ENCODE peak calls at places on chromosomes 6 and 20, in four cellular contexts. Q is heart left ventricle; Z is CD4-positive, alpha-beta T cell; C is kidney epithelial cell. A is an unnamed sample.

GRCh38 chr20:40990542-40991120 is 38.0 kb upstream of the TOP1 start:
- DNase-seq in Z (peak; percentile 47), Q (peak; percentile 79), C (peak; percentile 51), A (peak; percentile 74)

GRCh38 chr6:131694832-131695426 is 6.3 kb downstream of the OR2A4 start:
- DNase-seq in Q (peak; percentile 36), C (no peak), Z (no peak), A (peak; percentile 44)

GRCh38 chr6:90790696-90791095 is 203.8 kb upstream of the MAP3K7 start:
- DNase-seq in C (no peak), Q (no peak), Z (no peak), A (no peak)

GRCh38 chr6:119147101-119148053 is 68.9 kb upstream of the FAM184A start:
- DNase-seq in Z (no peak), Q (no peak), C (peak; percentile 95), A (peak; percentile 78)

GRCh38 chr6:77457720-77458349 is 5.5 kb downstream of the HTR1B start:
- DNase-seq in Q (peak; percentile 66), Z (no peak), C (peak; percentile 34), A (no peak)

GRCh38 chr20:40758790-40759189 is 69.8 kb upstream of the MAFB start:
- DNase-seq in Q (no peak), C (no peak), Z (no peak), A (no peak)

GRCh38 chr20:34925981-34926380 is 29.6 kb downstream of the GSS start:
- DNase-seq in Q (no peak), C (no peak), Z (no peak), A (no peak)

GRCh38 chr6:148590881-148591280 is 155.9 kb upstream of the UST start:
- DNase-seq in C (no peak), Z (no peak), Q (no peak), A (no peak)

GRCh38 chr20:36462440-36463211 is 78.7 kb upstream of the MYL9 start:
- DNase-seq in C (no peak), Z (no peak), Q (peak; percentile 86), A (no peak)

GRCh38 chr6:31614075-31614619 is 887 bp upstream of the AIF1 start:
- DNase-seq in C (no peak), Q (no peak), Z (no peak), A (no peak)

GRCh38 chr20:56362833-56363413 is 4.1 kb downstream of the FAM210B start:
- DNase-seq in C (no peak), Q (peak; percentile 15), Z (no peak), A (no peak)

GRCh38 chr20:12535770-12536169 is 473.0 kb upstream of the SPTLC3 start:
- DNase-seq in C (no peak), Z (no peak), Q (no peak), A (no peak)

GRCh38 chr6:136792945-136793289 is 640 bp upstream of the MAP3K5 start:
- DNase-seq in C (no peak), Z (peak; percentile 94), Q (peak; percentile 92), A (peak; percentile 91)
- TF ChIP-seq CTCF in C (peak; percentile 92), Z (peak; percentile 93), Q (peak; percentile 82), A (peak; percentile 91)

GRCh38 chr20:38731738-38732113 is 7.4 kb downstream of the SLC32A1 start:
- DNase-seq in Q (no peak), Z (no peak), C (no peak), A (no peak)
- TF ChIP-seq CTCF in Q (no peak), Z (no peak), C (no peak), A (peak; percentile 33)

DNA sequence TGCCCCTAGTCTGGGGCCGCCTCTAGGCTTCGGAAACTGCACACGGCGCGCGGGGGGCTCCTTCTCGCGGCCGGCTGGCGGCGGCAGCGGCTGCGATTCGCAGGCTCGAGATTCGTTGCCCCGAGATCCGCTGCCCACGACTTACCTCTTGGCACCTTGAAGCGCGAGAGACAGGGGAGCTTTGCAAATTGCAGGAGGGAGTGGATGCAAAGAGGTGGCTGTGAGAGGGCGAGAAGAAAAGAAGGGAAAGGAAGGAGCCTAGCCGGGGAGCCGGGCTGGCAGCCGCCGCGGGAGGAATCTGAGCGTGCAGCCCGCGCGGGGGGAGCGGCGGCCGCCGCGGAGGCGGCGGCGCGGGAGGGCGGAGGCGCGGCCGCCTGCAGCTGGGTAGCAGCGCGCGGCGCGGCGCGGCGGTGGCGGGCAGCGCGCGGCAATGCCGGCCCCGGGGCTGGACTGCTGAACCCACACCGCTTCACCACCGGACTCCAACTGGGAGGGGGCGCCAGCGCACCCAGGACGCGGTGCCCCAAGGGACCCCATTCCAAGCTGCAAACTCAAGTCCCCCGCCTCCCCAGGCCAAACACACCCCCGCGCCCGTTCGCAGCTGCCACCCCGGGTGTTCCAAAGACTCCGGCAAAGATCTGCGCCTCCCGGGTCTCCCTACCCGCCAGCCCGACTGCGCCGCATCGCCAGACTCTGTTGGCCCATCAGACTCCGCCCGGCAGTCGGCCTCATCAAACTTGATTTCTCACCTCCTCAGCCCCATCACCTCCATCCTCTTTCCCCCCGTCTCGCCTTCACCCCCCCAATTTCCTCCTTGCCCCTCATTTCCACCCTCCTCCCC is 44.2 kb upstream of the SUPT3H start:
- DNase-seq in Z (peak; percentile 20), C (no peak), Q (peak; percentile 55), A (peak; percentile 76)
- TF ChIP-seq CTCF in Z (no peak), C (peak; percentile 51), Q (peak; percentile 4), A (peak; percentile 17)

GRCh38 chr20:62123450-62124118 is 1.3 kb downstream of the LSM14B start:
- DNase-seq in Z (no peak), Q (no peak), C (no peak), A (no peak)

GRCh38 chr20:62120365-62120762 is 1.9 kb upstream of the LSM14B start:
- DNase-seq in Q (no peak), Z (no peak), C (no peak), A (no peak)

GRCh38 chr20:62120990-62121775 is 1.1 kb upstream of the LSM14B start:
- DNase-seq in C (no peak), Q (no peak), Z (no peak), A (peak; percentile 64)

GRCh38 chr20:62122659-62123449 is 579 bp downstream of the LSM14B start:
- DNase-seq in Z (no peak), C (no peak), Q (no peak), A (no peak)

DNA sequence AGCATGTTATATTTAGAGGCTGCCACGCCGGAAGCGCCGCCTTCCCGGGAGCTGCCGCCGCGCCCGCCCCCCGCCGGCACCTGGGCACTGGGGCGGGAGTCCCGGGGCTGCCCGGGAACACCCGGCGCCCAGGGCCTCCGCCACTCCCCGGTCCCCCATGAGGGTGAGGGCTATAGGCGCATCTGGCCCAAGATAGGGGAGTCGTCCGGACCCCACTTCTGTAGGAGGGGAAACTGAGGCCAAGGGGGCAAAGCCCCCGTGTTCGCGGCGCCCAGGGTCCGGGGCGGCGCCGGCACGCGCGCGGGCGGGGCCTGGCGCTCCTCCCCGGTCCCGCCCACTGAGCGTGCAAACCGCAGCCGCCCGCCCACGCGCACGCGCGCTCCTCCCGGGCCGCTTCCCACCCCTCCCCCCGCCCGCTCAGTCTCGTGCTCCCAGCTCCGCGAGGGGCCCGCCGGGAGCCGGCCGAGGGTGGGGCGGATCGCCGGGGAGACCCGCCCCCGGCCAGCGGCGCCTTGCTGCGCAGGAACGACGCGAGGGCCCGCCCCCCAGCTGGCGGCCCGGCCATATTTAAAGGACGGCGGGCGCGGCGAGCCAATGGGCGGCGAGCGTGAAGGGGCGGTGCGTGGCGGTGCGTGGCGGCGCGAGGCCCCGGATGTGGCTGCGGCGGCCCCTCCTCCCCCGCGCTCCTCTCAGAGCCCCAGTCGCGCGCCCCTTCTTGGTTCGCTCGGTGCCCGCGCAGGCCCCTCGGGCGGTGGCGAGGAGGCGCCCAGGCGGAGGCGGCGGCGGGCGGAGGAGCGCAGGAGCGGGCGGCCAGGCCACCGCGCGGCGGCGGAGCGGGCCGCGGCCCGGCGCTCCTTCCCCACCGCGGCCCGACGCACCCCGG is at the start of gene LSM14B:
- DNase-seq in C (peak; percentile 82), Q (peak; percentile 97), Z (peak; percentile 89), A (peak; percentile 99)
- TF ChIP-seq CTCF in C (no peak), Q (no peak), Z (no peak), A (no peak)

GRCh38 chr6:104859225-104860146 is at the start of gene HACE1:
- DNase-seq in Q (peak; percentile 91), Z (peak; percentile 80), C (peak; percentile 10), A (peak; percentile 71)
- TF ChIP-seq CTCF in Q (peak; percentile 33), Z (peak; percentile 17), C (no peak), A (no peak)

A was measured in PC-9.